ENCODE peak calls at places on chromosomes 4 and X, in ten cellular contexts. G is ascending aorta, L is gastrocnemius medialis, V is AG04450, A is sigmoid colon, X is upper lobe of left lung, Q is heart right ventricle, F is esophagus squamous epithelium, K is epithelial cell of prostate, Y is ovary. R is an unnamed sample.

GRCh38 chr4:160110891-160111290 is 1008.0 kb downstream of the RAPGEF2 start:
- DNase-seq in G (no peak), L (no peak), V (no peak), A (no peak), X (no peak), Q (no peak), F (no peak), K (no peak), Y (no peak), R (no peak)

GRCh38 chrX:41209853-41210252 is 124.1 kb upstream of the DDX3X start:
- DNase-seq in G (no peak), L (no peak), V (no peak), A (no peak), X (no peak), Q (no peak), F (no peak), K (no peak), Y (no peak), R (no peak)

GRCh38 chr4:59689149-59689548 is 1511.0 kb upstream of the ADGRL3 start:
- DNase-seq in G (no peak), L (no peak), V (no peak), A (no peak), X (no peak), Q (no peak), F (no peak), K (no peak), Y (no peak), R (no peak)

GRCh38 chr4:154456889-154457288 is 34.7 kb downstream of the DCHS2 start:
- DNase-seq in G (no peak), L (no peak), V (no peak), A (no peak), X (no peak), Q (no peak), F (no peak), K (no peak), Y (no peak), R (no peak)

GRCh38 chrX:151680805-151681204 is 14.5 kb upstream of the PRRG3 start:
- DNase-seq in G (no peak), L (peak; percentile 13), V (no peak), A (no peak), X (no peak), Q (no peak), F (no peak), K (peak; percentile 1), Y (peak; percentile 34), R (peak; percentile 47)

GRCh38 chrX:118614150-118614549 is 113.3 kb upstream of the IL13RA1 start:
- DNase-seq in G (no peak), L (no peak), V (no peak), A (no peak), X (no peak), Q (no peak), F (no peak), K (no peak), Y (no peak), R (no peak)

GRCh38 chr4:1971456-1972200 is 37.1 kb downstream of the NELFA start:
- DNase-seq in G (no peak), L (no peak), V (no peak), A (peak; percentile 44), X (no peak), Q (no peak), F (no peak), K (no peak), Y (no peak), R (no peak)

GRCh38 chr4:165207016-165207430 is 338 bp upstream of the KLHL2 start:
- DNase-seq in G (peak; percentile 63), L (no peak), V (no peak), A (peak; percentile 62), X (no peak), Q (peak; percentile 9), F (no peak), K (no peak), Y (peak; percentile 20), R (no peak)

GRCh38 chrX:117653396-117653795 is 463.2 kb downstream of the KLHL13 start:
- DNase-seq in G (no peak), L (no peak), V (no peak), A (no peak), X (no peak), Q (no peak), F (no peak), K (no peak), Y (no peak), R (no peak)

GRCh38 chr4:8761824-8762205 is 109.8 kb downstream of the HMX1 start:
- DNase-seq in G (no peak), L (peak; percentile 4), V (no peak), A (peak; percentile 61), X (no peak), Q (no peak), F (no peak), K (no peak), Y (no peak), R (no peak)

GRCh38 chr4:112410364-112410763 is 105.6 kb downstream of the NEUROG2 start:
- DNase-seq in G (no peak), L (no peak), V (no peak), A (no peak), X (no peak), Q (no peak), F (no peak), K (no peak), Y (no peak), R (no peak)

GRCh38 chrX:124619710-124620109 is 273.3 kb downstream of the SH2D1A start:
- DNase-seq in G (no peak), L (peak; percentile 20), V (no peak), A (no peak), X (no peak), Q (no peak), F (no peak), K (no peak), Y (no peak), R (no peak)

GRCh38 chrX:12954981-12955380 is 19.9 kb upstream of the TMSB4X start:
- DNase-seq in G (no peak), L (no peak), V (no peak), A (no peak), X (no peak), Q (no peak), F (no peak), K (no peak), Y (no peak), R (no peak)

GRCh38 chrX:12950851-12951589 is 23.9 kb upstream of the TMSB4X start:
- DNase-seq in G (no peak), L (no peak), V (no peak), A (no peak), X (no peak), Q (no peak), F (no peak), K (no peak), Y (no peak), R (no peak)

GRCh38 chrX:12951590-12951965 is 23.3 kb upstream of the TMSB4X start:
- DNase-seq in G (no peak), L (no peak), V (no peak), A (no peak), X (no peak), Q (no peak), F (no peak), K (no peak), Y (no peak), R (no peak)

GRCh38 chrX:12954376-12954775 is 20.5 kb upstream of the TMSB4X start:
- DNase-seq in G (no peak), L (no peak), V (no peak), A (no peak), X (no peak), Q (no peak), F (no peak), K (no peak), Y (no peak), R (no peak)

DNA sequence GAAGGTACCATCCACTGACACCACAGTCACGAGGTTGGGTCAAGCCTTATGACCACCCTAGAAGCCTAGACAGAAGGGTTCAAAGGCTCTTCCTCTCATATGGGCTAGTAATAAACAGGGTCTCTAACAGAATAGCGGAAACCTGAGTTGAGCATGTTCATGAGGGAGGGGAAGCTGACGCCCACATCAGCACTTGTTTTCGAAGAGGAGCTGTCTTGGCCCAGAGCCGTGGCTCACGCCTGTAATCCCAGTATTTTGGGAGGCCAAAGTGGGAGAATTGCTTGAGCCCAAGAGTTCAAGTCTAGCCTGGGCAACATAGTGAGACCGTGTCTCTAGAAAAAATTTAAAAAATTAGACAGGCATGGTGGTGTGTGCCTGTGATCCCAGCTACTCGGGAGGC is 21.5 kb upstream of the TMSB4X start:
- DNase-seq in G (no peak), L (no peak), V (no peak), A (no peak), X (no peak), Q (no peak), F (no peak), K (no peak), Y (no peak), R (no peak)
- H3K27ac ChIP-seq in G (no peak overlapping the region), L (no peak overlapping the region), V (no peak overlapping the region), A (no peak overlapping the region), X (no peak overlapping the region), Q (no peak overlapping the region), F (no peak overlapping the region), K (no peak overlapping the region), Y (no peak overlapping the region), R (no peak overlapping the region)

GRCh38 chr4:137530176-137530575 is 2.1 kb downstream of the PCDH18 start:
- DNase-seq in G (no peak), L (peak; percentile 18), V (no peak), A (no peak), X (no peak), Q (no peak), F (no peak), K (no peak), Y (no peak), R (no peak)
- H3K27ac ChIP-seq in G (peak overlapping the region; percentile 82), L (peak overlapping the region; percentile 72), V (no peak overlapping the region), A (peak overlapping the region; percentile 85), X (peak overlapping the region; percentile 48), Q (peak overlapping the region; percentile 38), F (no peak overlapping the region), K (no peak overlapping the region), Y (peak overlapping the region; percentile 94), R (no peak overlapping the region)

DNA sequence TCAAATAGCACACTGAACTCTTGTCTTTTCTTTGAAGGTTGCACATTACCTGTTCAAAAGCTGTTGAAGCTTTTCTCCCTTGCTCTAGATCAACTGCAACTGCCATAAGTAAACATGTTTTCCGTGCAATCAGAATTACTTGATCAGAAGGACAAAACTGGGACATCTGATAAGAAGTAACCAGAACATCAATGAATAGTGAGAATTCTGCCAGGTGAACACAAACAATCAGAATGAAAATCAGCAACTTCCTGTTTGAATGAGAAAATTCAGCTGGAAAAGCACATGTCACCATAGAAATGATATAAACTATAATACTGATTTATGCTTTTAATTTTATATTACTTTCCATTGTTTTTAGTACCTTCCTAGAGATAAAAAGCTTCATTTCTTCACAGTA is 160.7 kb downstream of the DLG3 start:
- DNase-seq in G (no peak), L (no peak), V (no peak), A (no peak), X (no peak), Q (no peak), F (no peak), K (no peak), Y (no peak), R (no peak)
- H3K27ac ChIP-seq in G (no peak overlapping the region), L (no peak overlapping the region), V (no peak overlapping the region), A (no peak overlapping the region), X (no peak overlapping the region), Q (no peak overlapping the region), F (no peak overlapping the region), K (no peak overlapping the region), Y (no peak overlapping the region), R (no peak overlapping the region)

GRCh38 chr4:168876106-168876505 is 133.9 kb downstream of the CBR4 start:
- DNase-seq in G (no peak), L (no peak), V (no peak), A (no peak), X (no peak), Q (no peak), F (no peak), K (no peak), Y (no peak), R (no peak)
- H3K27ac ChIP-seq in G (peak overlapping the region; percentile 8), L (peak overlapping the region; percentile 74), V (no peak overlapping the region), A (peak overlapping the region; percentile 38), X (no peak overlapping the region), Q (no peak overlapping the region), F (no peak overlapping the region), K (no peak overlapping the region), Y (no peak overlapping the region), R (no peak overlapping the region)